ENCODE peak calls at places on chromosomes 2 and 18, in five cellular contexts. B is BJ; W is cerebellar nuclear complex; O is activated gamma-delta T cell treated with anti-CD3 and anti-CD28 coated beads, Interleukin-2, amount 50 U/mL, for 16 hours; C is Calu3. R is an unnamed sample.

GRCh38 chr2:37782721-37783438 is 111.4 kb upstream of the CDC42EP3 start:
- DNase-seq in C (no peak), W (no peak), O (no peak), B (no peak), R (no peak)

GRCh38 chr2:85342156-85342555 is 12.2 kb downstream of the RETSAT start:
- DNase-seq in O (no peak), W (no peak), C (no peak), B (no peak), R (no peak)

GRCh38 chr18:61589724-61590065 is 256.5 kb downstream of the CDH20 start:
- DNase-seq in W (no peak), B (no peak), O (no peak), C (no peak), R (no peak)

GRCh38 chr2:189287982-189288494 is 108.5 kb upstream of the COL5A2 start:
- DNase-seq in C (peak), B (peak), O (no peak), W (no peak), R (peak)

GRCh38 chr2:216064014-216064630 is 17.5 kb downstream of the PECR start:
- DNase-seq in C (no peak), O (no peak), B (no peak), W (no peak), R (peak)

GRCh38 chr2:48914477-48915077 is 159.1 kb upstream of the LHCGR start:
- DNase-seq in C (no peak), B (no peak), O (no peak), W (no peak), R (no peak)

GRCh38 chr2:3344897-3345296 is 32.7 kb downstream of the EIPR1 start:
- DNase-seq in B (no peak), C (no peak), O (no peak), W (no peak), R (no peak)

GRCh38 chr2:105329561-105330495 is at the start of gene TGFBRAP1:
- DNase-seq in W (no peak), B (no peak), O (peak), C (peak), R (peak)

GRCh38 chr2:206084870-206085741 is 868 bp downstream of the INO80D start:
- DNase-seq in B (no peak), O (peak), C (peak), W (no peak), R (peak)

GRCh38 chr2:163713534-163714311 is 22.1 kb downstream of the FIGN start:
- DNase-seq in C (peak), B (no peak), O (no peak), W (no peak), R (no peak)